ENCODE peak calls at places on chromosome 1, in nine cellular contexts. Q, C, I, O, G, Y, W, Z and M are unnamed samples.

GRCh38 chr1:236853916-236854601 is 59.0 kb downstream of the MTR start:
- DNase-seq in Z (no peak), Y (no peak), I (no peak), O (no peak), Q (no peak), W (no peak), G (no peak), C (no peak), M (no peak)

GRCh38 chr1:111727056-111727455 is 12.1 kb downstream of the INKA2 start:
- DNase-seq in G (no peak), C (no peak), I (no peak), Y (no peak), O (no peak), W (no peak), Q (no peak), Z (no peak), M (no peak)

GRCh38 chr1:28985427-28985826 is 71.1 kb downstream of the EPB41 start:
- DNase-seq in G (peak), Q (no peak), O (no peak), C (no peak), W (no peak), Z (no peak), Y (no peak), I (no peak), M (no peak)

GRCh38 chr1:3473381-3473844 is 18.9 kb downstream of the ARHGEF16 start:
- DNase-seq in Y (peak), Q (no peak), G (no peak), Z (no peak), I (no peak), C (no peak), W (no peak), O (peak), M (no peak)

GRCh38 chr1:160032165-160032827 is 506 bp upstream of the PIGM start:
- DNase-seq in O (peak), Q (peak), I (no peak), W (no peak), C (no peak), Z (no peak), Y (no peak), G (no peak), M (no peak)

GRCh38 chr1:177927021-177927596 is 42.7 kb downstream of the SEC16B start:
- DNase-seq in W (no peak), O (peak), Q (no peak), Y (no peak), C (no peak), G (no peak), Z (no peak), I (no peak), M (no peak)

GRCh38 chr1:70331962-70332361 is 22.6 kb downstream of the ANKRD13C start:
- DNase-seq in G (no peak), Z (no peak), W (no peak), Y (no peak), I (no peak), C (no peak), Q (no peak), O (peak), M (no peak)

GRCh38 chr1:206952182-206952581 is 5.9 kb upstream of the PIGR start:
- DNase-seq in G (no peak), Z (peak), W (no peak), Q (no peak), O (peak), Y (no peak), C (peak), I (no peak), M (peak)

GRCh38 chr1:54681396-54681795 is 34.3 kb upstream of the TTC4 start:
- DNase-seq in Z (no peak), G (peak), Y (no peak), O (peak), C (peak), W (no peak), I (no peak), Q (no peak), M (no peak)

GRCh38 chr1:27536767-27537166 is 46.8 kb upstream of the WASF2 start:
- DNase-seq in Q (no peak), C (peak), Y (peak), Z (no peak), W (peak), G (peak), O (peak), I (no peak), M (no peak)

GRCh38 chr1:236702995-236703394 is 16.7 kb downstream of the ACTN2 start:
- DNase-seq in O (no peak), W (no peak), C (no peak), Z (no peak), Q (no peak), I (no peak), Y (no peak), G (peak), M (no peak)

GRCh38 chr1:187682112-187682511 is 853.4 kb downstream of the PLA2G4A start:
- DNase-seq in Q (no peak), Z (no peak), W (no peak), C (no peak), O (no peak), G (no peak), I (no peak), Y (no peak), M (no peak)

GRCh38 chr1:23163395-23163794 is 5.3 kb downstream of the LUZP1 start:
- DNase-seq in G (no peak), Q (no peak), Y (no peak), O (no peak), W (no peak), C (no peak), I (no peak), Z (no peak), M (no peak)

GRCh38 chr1:99106274-99106673 is 101.6 kb upstream of the PLPPR5 start:
- DNase-seq in Y (no peak), W (no peak), I (no peak), O (no peak), Z (no peak), G (no peak), Q (no peak), C (no peak), M (no peak)

GRCh38 chr1:236172041-236172579 is 29.8 kb downstream of the GPR137B start:
- DNase-seq in G (no peak), Z (no peak), O (no peak), W (no peak), C (no peak), I (no peak), Y (no peak), Q (no peak), M (no peak)

GRCh38 chr1:180675586-180675985 is 43.8 kb downstream of the XPR1 start:
- DNase-seq in G (no peak), C (no peak), Y (no peak), Q (no peak), I (no peak), Z (no peak), O (peak), W (no peak), M (no peak)

GRCh38 chr1:193216920-193217319 is 30.5 kb upstream of the B3GALT2 start:
- DNase-seq in C (no peak), O (no peak), Y (no peak), Q (no peak), Z (no peak), I (no peak), W (peak), G (no peak), M (no peak)

GRCh38 chr1:246265481-246265880 is 241.6 kb downstream of the SMYD3 start:
- DNase-seq in C (no peak), Q (no peak), Y (no peak), I (no peak), G (no peak), W (no peak), O (no peak), Z (no peak), M (no peak)

GRCh38 chr1:187157115-187157514 is 328.4 kb downstream of the PLA2G4A start:
- DNase-seq in C (no peak), G (no peak), W (no peak), Q (no peak), Y (no peak), O (no peak), I (no peak), Z (no peak), M (no peak)

GRCh38 chr1:84847253-84848247 is 45.5 kb downstream of the LPAR3 start:
- DNase-seq in Z (peak), W (peak), O (peak), C (peak), Q (no peak), I (peak), G (peak), Y (peak), M (no peak)

GRCh38 chr1:31775170-31775569 is 11.0 kb upstream of the ADGRB2 start:
- DNase-seq in O (no peak), G (no peak), Y (no peak), I (no peak), Q (no peak), C (no peak), Z (no peak), W (no peak), M (no peak)

GRCh38 chr1:179380299-179380698 is 14.5 kb downstream of the AXDND1 start:
- DNase-seq in G (no peak), O (no peak), C (no peak), W (no peak), Z (no peak), I (no peak), Y (no peak), Q (no peak), M (no peak)

GRCh38 chr1:39047374-39048229 is 21.5 kb downstream of the NDUFS5 start:
- DNase-seq in O (peak), Z (no peak), C (peak), W (peak), Y (peak), I (peak), G (peak), Q (peak), M (no peak)

GRCh38 chr1:12229835-12230548 is at the start of gene VPS13D:
- DNase-seq in I (peak), C (peak), O (peak), W (peak), G (peak), Z (peak), Q (peak), Y (peak), M (peak)

GRCh38 chr1:52602328-52603300 is at the start of gene GPX7:
- DNase-seq in O (no peak), Q (peak), Y (peak), G (peak), Z (peak), W (peak), C (peak), I (peak), M (no peak)

GRCh38 chr1:173356211-173356762 is 120.8 kb upstream of the PRDX6 start:
- DNase-seq in W (no peak), I (no peak), Q (no peak), Z (no peak), G (no peak), Y (no peak), O (peak), C (no peak), M (no peak)

GRCh38 chr1:92484472-92485373 is 2.0 kb downstream of the GFI1 start:
- DNase-seq in Y (peak), Z (peak), W (no peak), Q (peak), C (peak), G (peak), I (no peak), O (no peak), M (no peak)

GRCh38 chr1:113891631-113892220 is 4.3 kb upstream of the BCL2L15 start:
- DNase-seq in C (no peak), Z (no peak), W (no peak), Q (no peak), Y (no peak), G (no peak), O (no peak), I (no peak), M (no peak)

GRCh38 chr1:65178235-65178634 is 30.2 kb downstream of the AK4 start:
- DNase-seq in Y (no peak), O (no peak), Z (no peak), I (no peak), G (no peak), Q (no peak), C (no peak), W (no peak), M (no peak)

GRCh38 chr1:24318988-24319863 is at the start of gene GRHL3:
- DNase-seq in Y (no peak), Z (peak), Q (no peak), C (peak), G (peak), I (peak), W (no peak), O (peak), M (no peak)

GRCh38 chr1:203122159-203122558 is 5.4 kb upstream of the ADORA1 start:
- DNase-seq in C (no peak), Y (no peak), Z (no peak), Q (no peak), W (no peak), G (no peak), O (no peak), I (peak), M (no peak)

GRCh38 chr1:145871994-145872411 is 13.1 kb upstream of the PIAS3 start:
- DNase-seq in W (peak), C (no peak), Q (peak), Z (no peak), Y (peak), I (peak), G (peak), O (no peak), M (no peak)

GRCh38 chr1:42784946-42785693 is at the start of gene TMEM269:
- DNase-seq in Q (peak), O (no peak), I (no peak), Z (no peak), W (no peak), Y (peak), G (no peak), C (no peak), M (no peak)

GRCh38 chr1:89065077-89065868 is at the start of gene GBP1:
- DNase-seq in O (peak), Y (peak), I (no peak), C (peak), G (peak), W (no peak), Z (no peak), Q (no peak), M (no peak)

GRCh38 chr1:164561461-164561860 is 2.5 kb downstream of the PBX1 start:
- DNase-seq in O (peak), Y (peak), Z (no peak), C (no peak), G (no peak), W (no peak), I (no peak), Q (no peak), M (no peak)

GRCh38 chr1:175471039-175471800 is 272.2 kb downstream of the TNR start:
- DNase-seq in Y (no peak), O (peak), Q (no peak), Z (no peak), G (no peak), W (no peak), I (peak), C (peak), M (no peak)

GRCh38 chr1:41476807-41477361 is 7.6 kb downstream of the EDN2 start:
- DNase-seq in Y (peak), O (no peak), Q (no peak), I (peak), W (peak), G (no peak), Z (no peak), C (no peak), M (no peak)

GRCh38 chr1:7531562-7532340 is 239.3 kb upstream of the VAMP3 start:
- DNase-seq in C (no peak), W (peak), O (no peak), Q (no peak), Z (no peak), I (no peak), G (no peak), Y (no peak), M (no peak)
- TF ChIP-seq CTCF in C (no peak), W (no peak), O (no peak), Q (no peak), Z (no peak), I (no peak), G (no peak), Y (no peak), M (no peak)

GRCh38 chr1:101238041-101238515 is 1.3 kb downstream of the S1PR1 start:
- DNase-seq in O (no peak), I (no peak), Q (peak), C (no peak), G (peak), Y (peak), W (no peak), Z (no peak), M (no peak)

GRCh38 chr1:101236546-101237228 is at the start of gene S1PR1:
- DNase-seq in I (peak), Q (peak), C (peak), Z (no peak), O (peak), Y (peak), W (peak), G (peak), M (no peak)

GRCh38 chr1:101235241-101235695 is 1.6 kb upstream of the S1PR1 start:
- DNase-seq in Q (no peak), Z (no peak), I (no peak), Y (no peak), C (no peak), O (no peak), W (no peak), G (no peak), M (no peak)

GRCh38 chr1:101237229-101237837 is 514 bp downstream of the S1PR1 start:
- DNase-seq in G (peak), O (peak), C (no peak), Q (peak), W (no peak), Y (peak), Z (no peak), I (no peak), M (no peak)

DNA sequence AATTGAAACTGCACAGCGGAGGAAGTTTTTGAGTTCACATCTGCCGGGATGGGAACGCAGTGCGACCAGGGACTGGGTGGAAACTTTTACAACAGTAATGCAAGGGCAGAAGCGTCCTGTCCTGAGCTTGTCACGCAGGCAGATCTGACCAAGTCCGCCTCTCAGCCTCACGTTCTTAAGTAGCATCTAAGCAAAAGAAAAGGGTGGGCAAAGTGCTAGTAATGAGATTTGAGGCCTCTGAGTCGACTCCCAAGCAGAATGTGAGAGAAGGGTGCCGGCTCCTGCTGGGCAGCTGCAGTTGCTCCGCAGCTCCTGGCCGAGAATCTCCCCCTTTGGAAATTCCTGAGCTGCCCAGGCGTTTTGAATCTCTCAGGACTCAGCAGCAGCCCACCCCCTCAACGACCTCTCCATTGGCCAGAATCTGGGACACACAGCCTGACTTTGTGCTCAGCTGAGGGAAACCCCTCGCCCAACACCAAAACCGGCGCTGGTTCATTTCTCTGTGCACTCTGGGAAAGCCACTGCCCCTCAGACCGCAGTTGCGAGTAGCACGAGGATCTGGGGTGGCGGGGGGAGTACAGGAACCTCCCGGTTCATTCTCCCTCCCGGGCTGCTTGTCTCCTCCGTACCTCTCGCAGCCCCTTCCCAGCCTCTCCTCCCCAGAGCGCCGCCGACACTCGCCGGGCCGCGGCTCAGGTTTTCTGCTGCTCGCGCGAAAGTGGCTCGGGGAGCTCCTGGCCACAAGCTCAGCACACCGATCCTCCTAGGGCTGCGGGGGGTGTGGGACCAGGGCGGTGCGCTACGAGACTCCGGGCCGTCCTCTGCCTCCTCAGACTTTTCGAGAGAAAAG is 898 bp upstream of the S1PR1 start:
- DNase-seq in C (peak), Q (peak), O (peak), G (peak), Z (peak), W (peak), I (peak), Y (peak), M (no peak)
- TF ChIP-seq CTCF in C (no peak), Q (no peak), O (no peak), G (no peak), Z (no peak), W (no peak), I (no peak), Y (no peak), M (no peak)

GRCh38 chr1:204528241-204528640 is 12.0 kb downstream of the MDM4 start:
- DNase-seq in Y (no peak), G (no peak), W (no peak), Q (no peak), I (no peak), O (no peak), C (no peak), Z (no peak), M (no peak)

GRCh38 chr1:204532832-204533231 is 16.6 kb downstream of the MDM4 start:
- DNase-seq in Y (no peak), W (no peak), I (no peak), G (no peak), O (no peak), Z (no peak), C (no peak), Q (no peak), M (no peak)

GRCh38 chr1:204530932-204531331 is 14.7 kb downstream of the MDM4 start:
- DNase-seq in G (no peak), Q (peak), C (no peak), Y (no peak), Z (no peak), W (no peak), O (no peak), I (no peak), M (no peak)

GRCh38 chr1:204528677-204529076 is 12.5 kb downstream of the MDM4 start:
- DNase-seq in C (no peak), W (no peak), Z (no peak), G (no peak), Q (no peak), I (no peak), Y (no peak), O (no peak), M (no peak)

DNA sequence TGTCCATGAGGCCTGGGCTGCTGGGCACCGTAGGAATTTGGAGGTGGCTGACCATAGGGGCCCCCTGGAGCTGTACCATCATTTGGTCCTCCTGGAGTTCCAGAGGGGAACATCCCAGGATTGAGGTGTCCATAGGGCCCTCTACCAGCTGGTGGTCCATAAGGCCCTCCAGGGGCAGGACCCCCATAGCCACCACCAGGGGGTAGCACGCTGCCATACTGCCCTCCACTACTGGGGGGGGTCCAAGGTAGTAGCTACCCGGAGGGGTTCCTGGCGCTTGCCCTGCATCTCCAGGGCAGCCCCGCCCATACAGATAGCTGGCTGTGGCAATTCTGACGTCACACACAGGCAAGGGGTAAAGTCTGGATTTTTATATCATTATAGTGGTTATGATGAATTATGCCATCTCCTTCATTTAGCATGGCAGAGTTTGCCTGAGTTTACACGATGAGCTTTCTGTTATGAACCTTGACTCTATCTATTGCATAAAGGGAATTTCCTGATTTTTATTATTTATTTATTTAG is 13.2 kb downstream of the MDM4 start:
- DNase-seq in Y (no peak), C (no peak), W (no peak), G (no peak), O (no peak), Q (no peak), I (no peak), Z (no peak), M (no peak)
- TF ChIP-seq CTCF in Y (no peak), C (no peak), W (no peak), G (no peak), O (no peak), Q (no peak), I (no peak), Z (peak), M (peak)

GRCh38 chr1:224356685-224357625 is at the start of gene CNIH4:
- DNase-seq in Z (peak), I (peak), Q (peak), C (peak), O (peak), Y (peak), W (peak), G (peak), M (peak)
- TF ChIP-seq CTCF in Z (no peak), I (no peak), Q (no peak), C (no peak), O (no peak), Y (no peak), W (no peak), G (no peak), M (peak)

DNA sequence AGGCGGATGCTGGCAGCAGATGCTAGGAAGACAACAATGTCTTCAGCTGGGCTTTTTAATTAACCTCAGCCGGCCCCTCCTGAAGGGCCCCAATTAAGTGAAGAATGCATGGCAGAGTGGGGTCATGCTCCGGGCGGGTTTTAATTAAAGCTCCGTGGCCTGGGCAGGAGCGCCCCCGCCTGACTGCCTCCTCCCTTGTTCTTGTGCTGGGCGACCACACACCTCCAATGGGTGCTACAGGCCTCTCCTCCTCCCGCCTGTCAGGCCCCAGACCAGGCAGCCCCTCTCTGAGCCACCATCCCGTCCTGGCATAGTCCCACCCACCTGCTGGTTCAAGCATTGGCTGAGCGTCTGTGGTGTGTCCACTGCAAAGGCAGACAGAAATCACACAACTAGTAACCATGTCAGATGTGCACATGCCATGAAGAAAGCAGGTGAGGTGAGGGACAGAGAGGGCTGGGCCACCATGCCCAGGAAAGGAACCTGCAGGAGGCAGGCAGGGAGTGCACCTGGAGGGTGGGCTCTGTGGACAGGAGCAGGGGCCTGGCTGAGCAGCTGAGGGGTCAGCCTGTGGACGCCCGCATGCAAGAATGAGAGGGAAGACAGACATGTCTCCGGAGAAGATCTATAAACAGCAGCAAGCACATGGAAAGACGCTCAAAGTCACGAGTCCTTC is 8.5 kb upstream of the ARF1 start:
- DNase-seq in G (peak), Y (no peak), Q (no peak), I (peak), O (no peak), C (no peak), Z (peak), W (peak), M (peak)
- TF ChIP-seq CTCF in G (peak), Y (no peak), Q (no peak), I (no peak), O (peak), C (peak), Z (no peak), W (no peak), M (no peak)